ENCODE peak calls at places on chromosomes 13 and 19, in five cellular contexts. P is heart left ventricle; X is H1; L is CD8-positive, alpha-beta memory T cell; O is tibial nerve. Z is an unnamed sample. For H3K36me3 and H3K9me3, the result is how much of the 10 kb centered on the place peaks cover.

GRCh38 chr19:11797491-11797890 is 832 bp upstream of the ZNF491 start:
- DNase-seq in X (peak), O (peak), L (peak), P (peak), Z (peak)

GRCh38 chr13:110628952-110629701 is 13.8 kb downstream of the NAXD start:
- DNase-seq in X (no peak), P (no peak), O (no peak), L (no peak), Z (no peak)

GRCh38 chr19:56667311-56667870 is 4.2 kb downstream of the ZNF835 start:
- DNase-seq in O (no peak), L (no peak), X (no peak), P (no peak), Z (no peak)

GRCh38 chr13:40272776-40273139 is 393.7 kb downstream of the FOXO1 start:
- DNase-seq in O (no peak), L (no peak), P (no peak), X (no peak), Z (no peak)

GRCh38 chr19:15640904-15641597 is 354 bp downstream of the CYP4F3 start:
- DNase-seq in L (no peak), P (no peak), O (no peak), X (no peak), Z (no peak)

GRCh38 chr13:20222553-20222952 is 9.6 kb downstream of the GJB6 start:
- DNase-seq in O (no peak), X (no peak), L (no peak), P (no peak), Z (no peak)

GRCh38 chr19:29098863-29099481 is 114.0 kb downstream of the UQCRFS1 start:
- DNase-seq in L (no peak), O (peak), X (no peak), P (peak), Z (no peak)

GRCh38 chr19:58183822-58184215 is 958 bp downstream of the ZNF274 start:
- DNase-seq in X (no peak), P (no peak), O (no peak), L (no peak), Z (no peak)

GRCh38 chr19:48770223-48770622 is 14.9 kb downstream of the FGF21 start:
- DNase-seq in O (no peak), L (no peak), X (no peak), P (no peak), Z (no peak)

GRCh38 chr19:44539236-44539819 is 9.9 kb upstream of the CEACAM20 start:
- DNase-seq in P (no peak), L (no peak), X (no peak), O (no peak), Z (no peak)

GRCh38 chr13:112972258-112972657 is 3.2 kb downstream of the MCF2L start:
- DNase-seq in X (no peak), O (no peak), L (no peak), P (no peak), Z (no peak)

GRCh38 chr13:114128624-114129522 is 3.5 kb downstream of the RASA3 start:
- DNase-seq in P (peak), X (no peak), L (peak), O (peak), Z (peak)

GRCh38 chr13:46964789-46965527 is 68.1 kb upstream of the HTR2A start:
- DNase-seq in L (no peak), O (no peak), X (no peak), P (no peak), Z (no peak)

GRCh38 chr13:100890645-100891044 is 216.1 kb upstream of the TMTC4 start:
- DNase-seq in L (no peak), P (no peak), O (no peak), X (no peak), Z (no peak)

GRCh38 chr13:34647379-34647778 is 294.7 kb upstream of the NBEA start:
- DNase-seq in L (no peak), X (no peak), P (no peak), O (no peak), Z (no peak)

GRCh38 chr13:34933786-34934185 is 8.3 kb upstream of the NBEA start:
- DNase-seq in O (no peak), P (no peak), X (no peak), L (no peak), Z (no peak)

GRCh38 chr13:113898391-113898790 is 34.5 kb upstream of the GAS6 start:
- DNase-seq in O (no peak), L (no peak), X (no peak), P (no peak), Z (no peak)

GRCh38 chr13:21034602-21035190 is 26.7 kb downstream of the LATS2 start:
- DNase-seq in P (no peak), X (no peak), O (no peak), L (no peak), Z (no peak)

GRCh38 chr13:20064128-20064527 is 96.7 kb downstream of the GJA3 start:
- DNase-seq in P (no peak), O (no peak), L (no peak), X (no peak), Z (no peak)

GRCh38 chr19:1860821-1861598 is 2.4 kb downstream of the KLF16 start:
- DNase-seq in L (no peak), O (no peak), P (no peak), X (no peak), Z (no peak)

GRCh38 chr13:45833663-45834062 is 17.9 kb downstream of the SIAH3 start:
- DNase-seq in P (peak), L (no peak), X (peak), O (no peak), Z (no peak)

GRCh38 chr13:59531571-59532091 is 632.1 kb downstream of the DIAPH3 start:
- DNase-seq in X (peak), P (peak), O (peak), L (peak), Z (no peak)

GRCh38 chr13:48514776-48515175 is 18.1 kb downstream of the RCBTB2 start:
- DNase-seq in P (no peak), L (no peak), X (no peak), O (no peak), Z (no peak)

GRCh38 chr13:48515732-48516131 is 17.1 kb downstream of the RCBTB2 start:
- DNase-seq in X (no peak), L (no peak), P (no peak), O (no peak), Z (no peak)

GRCh38 chr13:48518083-48518482 is 14.8 kb downstream of the RCBTB2 start:
- DNase-seq in X (no peak), L (no peak), O (no peak), P (no peak), Z (no peak)
- H3K36me3 ChIP-seq in X (under half), L (under half), O (under half), P (under half), Z (under half)

DNA sequence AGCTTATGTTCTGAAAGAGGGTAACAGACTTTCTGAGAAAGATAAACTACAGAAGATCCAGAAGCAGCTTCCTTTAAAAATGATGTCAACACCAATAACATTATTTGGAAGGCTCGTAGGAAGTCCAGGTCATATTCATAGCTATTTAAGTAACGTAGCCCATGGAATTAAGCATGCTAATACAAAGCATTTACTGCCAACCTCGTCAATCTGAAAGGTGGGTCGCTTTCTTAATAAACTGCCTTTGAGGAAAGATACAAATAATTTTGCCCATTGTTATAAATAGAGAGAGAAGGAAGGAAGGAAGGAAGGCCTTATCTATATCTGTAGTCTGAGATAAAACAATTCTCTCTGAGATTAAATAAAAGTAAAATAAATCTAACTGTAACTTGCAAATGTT is 80.3 kb downstream of the STARD13 start:
- DNase-seq in L (no peak), P (no peak), O (no peak), X (no peak), Z (no peak)
- H3K4me3 ChIP-seq in L (no peak), P (peak), O (peak), X (no peak), Z (no peak)

GRCh38 chr19:9570255-9570654 is 14.0 kb downstream of the ZNF121 start:
- DNase-seq in O (no peak), P (no peak), X (no peak), L (no peak), Z (no peak)
- H3K9me3 ChIP-seq in O (under half), P (half or more), X (half or more), L (half or more), Z (under half)

GRCh38 chr19:52020506-52020905 is 7.7 kb downstream of the ZNF614 start:
- DNase-seq in X (no peak), O (no peak), L (no peak), P (no peak), Z (no peak)
- H3K36me3 ChIP-seq in X (under half), O (half or more), L (half or more), P (half or more), Z (half or more)

GRCh38 chr19:39030854-39031367 is 1.4 kb downstream of the FBXO27 start:
- DNase-seq in X (no peak), O (no peak), P (no peak), L (peak), Z (no peak)
- H3K4me3 ChIP-seq in X (peak), O (peak), P (peak), L (peak), Z (peak)

GRCh38 chr19:6286676-6287075 is 6.9 kb upstream of the MLLT1 start:
- DNase-seq in P (no peak), O (no peak), L (no peak), X (no peak), Z (no peak)

GRCh38 chr19:6288737-6289136 is 9.0 kb upstream of the MLLT1 start:
- DNase-seq in P (no peak), O (no peak), X (no peak), L (no peak), Z (no peak)

GRCh38 chr19:6297202-6297601 is 17.4 kb upstream of the MLLT1 start:
- DNase-seq in X (no peak), O (no peak), P (no peak), L (no peak), Z (no peak)

GRCh38 chr19:6287269-6287885 is 7.6 kb upstream of the MLLT1 start:
- DNase-seq in X (no peak), O (no peak), P (no peak), L (no peak), Z (no peak)

GRCh38 chr19:6292006-6292405 is 12.2 kb upstream of the MLLT1 start:
- DNase-seq in O (no peak), L (no peak), P (no peak), X (no peak), Z (no peak)
- H3K9me3 ChIP-seq in O (under half), L (under half), P (half or more), X (half or more), Z (under half)

Z was measured in effector memory CD4-positive, alpha-beta T cell.